ENCODE peak calls at places on chromosome 12, in nine cellular contexts. K, N, M, C, S, D, H, L and O are unnamed samples.

GRCh38 chr12:120879102-120879501 is 25.1 kb downstream of the SPPL3 start:
- DNase-seq in K (no peak), M (no peak), C (no peak), H (peak; percentile 17), D (no peak), S (no peak), L (no peak), N (no peak), O (no peak)

GRCh38 chr12:53223391-53224267 is 8.4 kb downstream of the RARG start:
- DNase-seq in C (no peak), N (peak; percentile 83), D (no peak), H (peak; percentile 48), K (peak; percentile 46), M (peak; percentile 74), L (peak; percentile 54), S (no peak), O (no peak)

GRCh38 chr12:64440100-64440499 is 11.8 kb upstream of the TBK1 start:
- DNase-seq in D (no peak), S (no peak), L (no peak), K (no peak), N (no peak), C (no peak), M (no peak), H (no peak), O (no peak)

GRCh38 chr12:117686911-117687377 is 281.8 kb downstream of the KSR2 start:
- DNase-seq in C (no peak), N (peak; percentile 76), K (peak; percentile 95), L (no peak), H (no peak), D (peak; percentile 22), M (no peak), S (peak; percentile 81), O (no peak)

GRCh38 chr12:92551853-92552397 is 150.9 kb upstream of the PLEKHG7 start:
- DNase-seq in D (no peak), L (peak; percentile 42), N (no peak), S (no peak), K (no peak), M (no peak), H (no peak), C (no peak), O (no peak)

GRCh38 chr12:646303-647038 is 16.8 kb downstream of the NINJ2 start:
- DNase-seq in D (peak; percentile 28), N (peak; percentile 74), S (peak; percentile 79), L (peak; percentile 43), M (no peak), C (peak; percentile 73), K (peak; percentile 90), H (no peak), O (no peak)

GRCh38 chr12:1544991-1545700 is 49.2 kb downstream of the FBXL14 start:
- DNase-seq in M (no peak), N (no peak), H (peak; percentile 47), C (no peak), S (no peak), L (no peak), D (no peak), K (peak; percentile 32), O (no peak)

GRCh38 chr12:49671051-49671765 is 36.0 kb downstream of the FMNL3 start:
- DNase-seq in L (peak; percentile 45), M (peak; percentile 88), C (peak; percentile 54), K (peak; percentile 39), N (peak; percentile 60), H (no peak), S (no peak), D (no peak), O (no peak)

DNA sequence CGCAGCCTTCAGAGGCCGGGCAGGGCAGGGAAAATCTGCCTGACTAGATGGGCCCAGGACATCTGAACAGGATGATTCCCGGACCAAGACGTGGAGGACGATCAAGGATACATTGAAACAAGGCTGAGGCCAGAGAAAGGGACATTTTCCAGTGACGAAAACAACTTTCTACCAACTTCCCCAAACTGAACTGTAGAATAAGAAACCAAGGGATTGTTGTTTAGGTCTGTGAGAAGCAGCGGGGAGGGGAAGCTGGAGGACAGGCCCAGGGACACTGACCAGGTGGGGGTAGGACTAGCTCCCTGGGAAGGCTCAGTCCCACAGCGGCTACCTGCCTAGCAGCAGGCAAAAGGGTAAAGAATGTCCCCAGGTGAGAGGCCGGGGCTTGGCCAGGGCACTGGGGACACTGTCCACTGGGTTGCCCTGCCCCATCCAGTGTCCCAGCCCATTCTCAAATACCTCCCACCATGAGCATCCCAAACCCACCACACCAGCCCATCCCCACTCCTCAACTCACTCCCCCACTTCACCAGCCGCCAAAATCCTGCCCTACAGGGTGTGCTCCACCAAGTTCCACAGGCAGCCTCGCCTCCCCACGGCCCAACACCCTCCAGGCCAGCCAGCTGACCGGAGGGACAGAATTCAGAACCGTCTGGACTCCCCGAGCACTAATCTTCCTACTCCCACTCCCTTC is 984 bp downstream of the TNFRSF1A start:
- DNase-seq in D (no peak), L (no peak), N (no peak), H (no peak), K (peak; percentile 21), M (peak; percentile 85), S (no peak), C (no peak), O (no peak)
- TF ChIP-seq POLR2AphosphoS5 in D (no peak), L (no peak), N (no peak), H (no peak), K (peak; percentile 22), M (peak; percentile 71), S (no peak), C (no peak), O (no peak)

DNA sequence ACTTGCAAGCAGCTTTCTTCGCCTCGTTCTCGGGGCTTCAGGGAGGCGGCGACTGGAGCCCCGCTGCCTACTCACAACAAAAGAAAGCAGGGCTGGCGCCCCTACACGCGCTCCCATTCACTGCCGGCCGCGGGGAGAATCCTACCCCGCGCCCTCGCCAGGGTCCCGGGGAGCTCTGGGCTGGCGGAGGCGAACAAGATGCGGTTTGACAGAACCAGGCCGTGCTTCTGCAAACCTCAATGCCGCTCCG is 820 bp downstream of the TBX5 start:
- DNase-seq in D (no peak), M (no peak), L (no peak), S (no peak), C (no peak), K (no peak), N (no peak), H (no peak), O (no peak)
- H3K27me3 ChIP-seq in D (peaks cover 37% of the 10 kb centered on the region), M (peaks cover 100% of the 10 kb centered on the region), L (peaks cover 66% of the 10 kb centered on the region), S (peaks cover 100% of the 10 kb centered on the region), C (peaks cover 98% of the 10 kb centered on the region), K (peaks cover 79% of the 10 kb centered on the region), N (peaks cover 100% of the 10 kb centered on the region), H (peaks cover 100% of the 10 kb centered on the region), O (peaks cover 97% of the 10 kb centered on the region)

GRCh38 chr12:8697120-8697475 is 693 bp upstream of the RIMKLB start:
- DNase-seq in D (peak; percentile 15), N (no peak), S (no peak), L (peak; percentile 50), M (peak; percentile 90), C (no peak), K (peak; percentile 62), H (peak; percentile 79), O (no peak)

GRCh38 chr12:8697476-8698131 is at the start of gene RIMKLB:
- DNase-seq in L (peak; percentile 87), K (peak; percentile 78), H (peak; percentile 92), S (peak; percentile 85), D (peak; percentile 81), M (peak; percentile 95), C (peak; percentile 79), N (peak; percentile 93), O (peak; percentile 66)

GRCh38 chr12:8698132-8698829 is 490 bp downstream of the RIMKLB start:
- DNase-seq in C (peak; percentile 62), L (peak; percentile 70), M (peak; percentile 92), S (peak; percentile 78), N (peak; percentile 85), K (peak; percentile 45), H (peak; percentile 72), D (peak; percentile 19), O (peak; percentile 57)

GRCh38 chr12:8699714-8700113 is 1.9 kb downstream of the RIMKLB start:
- DNase-seq in N (no peak), C (no peak), S (no peak), K (no peak), M (no peak), H (peak; percentile 59), D (no peak), L (peak; percentile 48), O (no peak)

DNA sequence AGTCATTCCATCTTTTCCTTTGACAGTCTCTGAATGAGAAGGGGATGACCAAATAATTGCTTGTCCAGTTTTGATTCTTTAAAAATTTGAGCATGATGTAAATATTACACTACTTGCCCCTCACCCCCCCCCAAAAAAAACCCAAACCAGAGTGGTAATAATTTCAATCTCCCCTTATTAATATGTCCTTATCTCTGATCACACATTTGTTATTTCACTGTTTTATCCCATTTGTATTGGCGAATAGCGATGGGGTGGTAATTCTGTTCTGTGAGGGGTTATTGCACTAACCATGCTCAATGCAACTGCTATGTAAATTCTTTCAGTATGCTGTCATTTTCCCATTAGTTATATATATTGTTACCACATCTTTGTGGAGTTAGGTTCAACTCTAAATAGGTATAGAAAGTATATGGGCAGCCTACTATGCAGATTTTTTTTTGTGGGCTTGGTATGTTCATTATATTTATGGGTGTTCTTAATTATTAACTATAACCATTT is 1.1 kb downstream of the RIMKLB start:
- DNase-seq in C (no peak), N (no peak), M (no peak), K (peak; percentile 26), S (no peak), L (no peak), H (no peak), D (no peak), O (no peak)
- H3K4me3 ChIP-seq in C (peak overlapping the region; percentile 94), N (peak overlapping the region; percentile 88), M (peak overlapping the region; percentile 85), K (peak overlapping the region; percentile 58), S (peak overlapping the region; percentile 99), L (peak overlapping the region; percentile 87), H (peak overlapping the region; percentile 60), D (peak overlapping the region; percentile 99), O (peak overlapping the region; percentile 98)

GRCh38 chr12:46653311-46653710 is 172.5 kb downstream of the SLC38A4 start:
- DNase-seq in L (no peak), K (no peak), M (no peak), D (no peak), H (no peak), C (no peak), S (no peak), N (no peak), O (no peak)

GRCh38 chr12:46652692-46653091 is 173.1 kb downstream of the SLC38A4 start:
- DNase-seq in N (no peak), M (no peak), H (no peak), C (no peak), D (no peak), L (no peak), S (no peak), K (no peak), O (no peak)

GRCh38 chr12:46649433-46649832 is 176.4 kb downstream of the SLC38A4 start:
- DNase-seq in L (no peak), S (no peak), D (no peak), M (no peak), H (no peak), N (no peak), C (no peak), K (no peak), O (no peak)

GRCh38 chr12:46647034-46647433 is 178.8 kb downstream of the SLC38A4 start:
- DNase-seq in N (no peak), L (no peak), H (no peak), S (no peak), M (no peak), C (no peak), K (peak; percentile 76), D (no peak), O (no peak)

GRCh38 chr12:46650688-46651087 is 175.1 kb downstream of the SLC38A4 start:
- DNase-seq in S (no peak), L (no peak), M (no peak), N (no peak), H (no peak), K (no peak), D (no peak), C (no peak), O (no peak)
- TF ChIP-seq POLR2AphosphoS5 in S (no peak), L (no peak), M (no peak), N (no peak), H (no peak), K (no peak), D (no peak), C (no peak), O (no peak)